ENCODE peak calls at places on chromosomes 6 and 20, in nine cellular contexts. One of them, this sample, is unnamed.

GRCh38 chr6:151254451-151255081 is 14.8 kb downstream of the AKAP12 start:
- DNase-seq in cardiac muscle cell: peak
- DNase-seq in NCI-H1092: no peak
- DNase-seq in stimulated activated CD4-positive, alpha-beta T cell treated with anti-CD3 and anti-CD28 coated beads, Interleukin-1b, Interleukin-23, amount 100 ng/mL, for 24 hours: no peak
- DNase-seq in fibroblast of villous mesenchyme: peak
- DNase-seq in occipital lobe: no peak
- DNase-seq in CD8-positive, alpha-beta memory T cell: no peak
- DNase-seq in stimulated activated CD8-positive, alpha-beta memory T cell treated with anti-CD3 and anti-CD28 coated beads, Interleukin-7, amount 100 ng/mL, for 48 hours: no peak
- DNase-seq in NCI-H748 treated with DMSO at 0.1 percent for 48 hours: no peak
- DNase-seq in this sample: no peak

GRCh38 chr20:37680420-37680819 is 13.4 kb upstream of the CTNNBL1 start:
- DNase-seq in cardiac muscle cell: no peak
- DNase-seq in NCI-H1092: no peak
- DNase-seq in stimulated activated CD4-positive, alpha-beta T cell treated with anti-CD3 and anti-CD28 coated beads, Interleukin-1b, Interleukin-23, amount 100 ng/mL, for 24 hours: no peak
- DNase-seq in fibroblast of villous mesenchyme: peak
- DNase-seq in occipital lobe: no peak
- DNase-seq in CD8-positive, alpha-beta memory T cell: no peak
- DNase-seq in stimulated activated CD8-positive, alpha-beta memory T cell treated with anti-CD3 and anti-CD28 coated beads, Interleukin-7, amount 100 ng/mL, for 48 hours: no peak
- DNase-seq in NCI-H748 treated with DMSO at 0.1 percent for 48 hours: no peak
- DNase-seq in this sample: no peak

GRCh38 chr20:8782804-8783203 is 286.1 kb upstream of the PLCB4 start:
- DNase-seq in cardiac muscle cell: no peak
- DNase-seq in NCI-H1092: no peak
- DNase-seq in stimulated activated CD4-positive, alpha-beta T cell treated with anti-CD3 and anti-CD28 coated beads, Interleukin-1b, Interleukin-23, amount 100 ng/mL, for 24 hours: no peak
- DNase-seq in fibroblast of villous mesenchyme: peak
- DNase-seq in occipital lobe: no peak
- DNase-seq in CD8-positive, alpha-beta memory T cell: no peak
- DNase-seq in stimulated activated CD8-positive, alpha-beta memory T cell treated with anti-CD3 and anti-CD28 coated beads, Interleukin-7, amount 100 ng/mL, for 48 hours: no peak
- DNase-seq in NCI-H748 treated with DMSO at 0.1 percent for 48 hours: no peak
- DNase-seq in this sample: no peak

GRCh38 chr6:36940027-36940426 is 14.5 kb upstream of the PI16 start:
- DNase-seq in cardiac muscle cell: no peak
- DNase-seq in NCI-H1092: no peak
- DNase-seq in stimulated activated CD4-positive, alpha-beta T cell treated with anti-CD3 and anti-CD28 coated beads, Interleukin-1b, Interleukin-23, amount 100 ng/mL, for 24 hours: no peak
- DNase-seq in fibroblast of villous mesenchyme: no peak
- DNase-seq in occipital lobe: no peak
- DNase-seq in CD8-positive, alpha-beta memory T cell: no peak
- DNase-seq in stimulated activated CD8-positive, alpha-beta memory T cell treated with anti-CD3 and anti-CD28 coated beads, Interleukin-7, amount 100 ng/mL, for 48 hours: no peak
- DNase-seq in NCI-H748 treated with DMSO at 0.1 percent for 48 hours: no peak
- DNase-seq in this sample: no peak

GRCh38 chr6:106473807-106474206 is 113.3 kb downstream of the CRYBG1 start:
- DNase-seq in cardiac muscle cell: no peak
- DNase-seq in NCI-H1092: no peak
- DNase-seq in stimulated activated CD4-positive, alpha-beta T cell treated with anti-CD3 and anti-CD28 coated beads, Interleukin-1b, Interleukin-23, amount 100 ng/mL, for 24 hours: no peak
- DNase-seq in fibroblast of villous mesenchyme: peak
- DNase-seq in occipital lobe: no peak
- DNase-seq in CD8-positive, alpha-beta memory T cell: no peak
- DNase-seq in stimulated activated CD8-positive, alpha-beta memory T cell treated with anti-CD3 and anti-CD28 coated beads, Interleukin-7, amount 100 ng/mL, for 48 hours: no peak
- DNase-seq in NCI-H748 treated with DMSO at 0.1 percent for 48 hours: no peak
- DNase-seq in this sample: no peak

GRCh38 chr6:125667326-125667725 is 82.1 kb upstream of the HEY2 start:
- DNase-seq in cardiac muscle cell: no peak
- DNase-seq in NCI-H1092: no peak
- DNase-seq in stimulated activated CD4-positive, alpha-beta T cell treated with anti-CD3 and anti-CD28 coated beads, Interleukin-1b, Interleukin-23, amount 100 ng/mL, for 24 hours: no peak
- DNase-seq in fibroblast of villous mesenchyme: no peak
- DNase-seq in occipital lobe: no peak
- DNase-seq in CD8-positive, alpha-beta memory T cell: no peak
- DNase-seq in stimulated activated CD8-positive, alpha-beta memory T cell treated with anti-CD3 and anti-CD28 coated beads, Interleukin-7, amount 100 ng/mL, for 48 hours: no peak
- DNase-seq in NCI-H748 treated with DMSO at 0.1 percent for 48 hours: no peak
- DNase-seq in this sample: no peak

GRCh38 chr6:24740861-24741260 is 21.9 kb upstream of the C6orf62 start:
- DNase-seq in cardiac muscle cell: no peak
- DNase-seq in NCI-H1092: no peak
- DNase-seq in stimulated activated CD4-positive, alpha-beta T cell treated with anti-CD3 and anti-CD28 coated beads, Interleukin-1b, Interleukin-23, amount 100 ng/mL, for 24 hours: no peak
- DNase-seq in fibroblast of villous mesenchyme: no peak
- DNase-seq in occipital lobe: no peak
- DNase-seq in CD8-positive, alpha-beta memory T cell: no peak
- DNase-seq in stimulated activated CD8-positive, alpha-beta memory T cell treated with anti-CD3 and anti-CD28 coated beads, Interleukin-7, amount 100 ng/mL, for 48 hours: no peak
- DNase-seq in NCI-H748 treated with DMSO at 0.1 percent for 48 hours: no peak
- DNase-seq in this sample: no peak

GRCh38 chr20:1664911-1665310 is 7.3 kb upstream of the SIRPG start:
- DNase-seq in cardiac muscle cell: no peak
- DNase-seq in NCI-H1092: no peak
- DNase-seq in stimulated activated CD4-positive, alpha-beta T cell treated with anti-CD3 and anti-CD28 coated beads, Interleukin-1b, Interleukin-23, amount 100 ng/mL, for 24 hours: no peak
- DNase-seq in fibroblast of villous mesenchyme: no peak
- DNase-seq in occipital lobe: no peak
- DNase-seq in CD8-positive, alpha-beta memory T cell: peak
- DNase-seq in stimulated activated CD8-positive, alpha-beta memory T cell treated with anti-CD3 and anti-CD28 coated beads, Interleukin-7, amount 100 ng/mL, for 48 hours: no peak
- DNase-seq in NCI-H748 treated with DMSO at 0.1 percent for 48 hours: no peak
- DNase-seq in this sample: no peak

GRCh38 chr6:13986700-13987399 is 62.1 kb downstream of the RNF182 start:
- DNase-seq in cardiac muscle cell: no peak
- DNase-seq in NCI-H1092: no peak
- DNase-seq in stimulated activated CD4-positive, alpha-beta T cell treated with anti-CD3 and anti-CD28 coated beads, Interleukin-1b, Interleukin-23, amount 100 ng/mL, for 24 hours: no peak
- DNase-seq in fibroblast of villous mesenchyme: no peak
- DNase-seq in occipital lobe: no peak
- DNase-seq in CD8-positive, alpha-beta memory T cell: no peak
- DNase-seq in stimulated activated CD8-positive, alpha-beta memory T cell treated with anti-CD3 and anti-CD28 coated beads, Interleukin-7, amount 100 ng/mL, for 48 hours: no peak
- DNase-seq in NCI-H748 treated with DMSO at 0.1 percent for 48 hours: no peak
- DNase-seq in this sample: no peak

GRCh38 chr6:137486388-137486787 is 7.8 kb downstream of the OLIG3 start:
- DNase-seq in cardiac muscle cell: no peak
- DNase-seq in NCI-H1092: no peak
- DNase-seq in stimulated activated CD4-positive, alpha-beta T cell treated with anti-CD3 and anti-CD28 coated beads, Interleukin-1b, Interleukin-23, amount 100 ng/mL, for 24 hours: no peak
- DNase-seq in fibroblast of villous mesenchyme: no peak
- DNase-seq in occipital lobe: no peak
- DNase-seq in CD8-positive, alpha-beta memory T cell: no peak
- DNase-seq in stimulated activated CD8-positive, alpha-beta memory T cell treated with anti-CD3 and anti-CD28 coated beads, Interleukin-7, amount 100 ng/mL, for 48 hours: no peak
- DNase-seq in NCI-H748 treated with DMSO at 0.1 percent for 48 hours: peak
- DNase-seq in this sample: no peak

GRCh38 chr6:129946439-129947140 is 71.8 kb upstream of the L3MBTL3 start:
- DNase-seq in cardiac muscle cell: peak
- DNase-seq in NCI-H1092: no peak
- DNase-seq in stimulated activated CD4-positive, alpha-beta T cell treated with anti-CD3 and anti-CD28 coated beads, Interleukin-1b, Interleukin-23, amount 100 ng/mL, for 24 hours: no peak
- DNase-seq in fibroblast of villous mesenchyme: no peak
- DNase-seq in occipital lobe: no peak
- DNase-seq in CD8-positive, alpha-beta memory T cell: no peak
- DNase-seq in stimulated activated CD8-positive, alpha-beta memory T cell treated with anti-CD3 and anti-CD28 coated beads, Interleukin-7, amount 100 ng/mL, for 48 hours: no peak
- DNase-seq in NCI-H748 treated with DMSO at 0.1 percent for 48 hours: no peak
- DNase-seq in this sample: no peak

GRCh38 chr6:3902786-3903648 is 53.8 kb downstream of the FAM50B start:
- DNase-seq in cardiac muscle cell: no peak
- DNase-seq in NCI-H1092: no peak
- DNase-seq in stimulated activated CD4-positive, alpha-beta T cell treated with anti-CD3 and anti-CD28 coated beads, Interleukin-1b, Interleukin-23, amount 100 ng/mL, for 24 hours: no peak
- DNase-seq in fibroblast of villous mesenchyme: no peak
- DNase-seq in occipital lobe: no peak
- DNase-seq in CD8-positive, alpha-beta memory T cell: no peak
- DNase-seq in stimulated activated CD8-positive, alpha-beta memory T cell treated with anti-CD3 and anti-CD28 coated beads, Interleukin-7, amount 100 ng/mL, for 48 hours: no peak
- DNase-seq in NCI-H748 treated with DMSO at 0.1 percent for 48 hours: no peak
- DNase-seq in this sample: no peak

GRCh38 chr20:45965169-45966002 is 6.6 kb downstream of the ZNF335 start:
- DNase-seq in cardiac muscle cell: no peak
- DNase-seq in NCI-H1092: no peak
- DNase-seq in stimulated activated CD4-positive, alpha-beta T cell treated with anti-CD3 and anti-CD28 coated beads, Interleukin-1b, Interleukin-23, amount 100 ng/mL, for 24 hours: no peak
- DNase-seq in fibroblast of villous mesenchyme: no peak
- DNase-seq in occipital lobe: no peak
- DNase-seq in CD8-positive, alpha-beta memory T cell: no peak
- DNase-seq in stimulated activated CD8-positive, alpha-beta memory T cell treated with anti-CD3 and anti-CD28 coated beads, Interleukin-7, amount 100 ng/mL, for 48 hours: no peak
- DNase-seq in NCI-H748 treated with DMSO at 0.1 percent for 48 hours: no peak
- DNase-seq in this sample: no peak

GRCh38 chr6:2938004-2938631 is 33.2 kb downstream of the SERPINB6 start:
- DNase-seq in cardiac muscle cell: no peak
- DNase-seq in NCI-H1092: no peak
- DNase-seq in stimulated activated CD4-positive, alpha-beta T cell treated with anti-CD3 and anti-CD28 coated beads, Interleukin-1b, Interleukin-23, amount 100 ng/mL, for 24 hours: no peak
- DNase-seq in fibroblast of villous mesenchyme: no peak
- DNase-seq in occipital lobe: no peak
- DNase-seq in CD8-positive, alpha-beta memory T cell: no peak
- DNase-seq in stimulated activated CD8-positive, alpha-beta memory T cell treated with anti-CD3 and anti-CD28 coated beads, Interleukin-7, amount 100 ng/mL, for 48 hours: no peak
- DNase-seq in NCI-H748 treated with DMSO at 0.1 percent for 48 hours: no peak
- DNase-seq in this sample: no peak

GRCh38 chr6:47174502-47175023 is 132.4 kb upstream of the ADGRF1 start:
- DNase-seq in cardiac muscle cell: no peak
- DNase-seq in NCI-H1092: no peak
- DNase-seq in stimulated activated CD4-positive, alpha-beta T cell treated with anti-CD3 and anti-CD28 coated beads, Interleukin-1b, Interleukin-23, amount 100 ng/mL, for 24 hours: no peak
- DNase-seq in fibroblast of villous mesenchyme: no peak
- DNase-seq in occipital lobe: no peak
- DNase-seq in CD8-positive, alpha-beta memory T cell: no peak
- DNase-seq in stimulated activated CD8-positive, alpha-beta memory T cell treated with anti-CD3 and anti-CD28 coated beads, Interleukin-7, amount 100 ng/mL, for 48 hours: no peak
- DNase-seq in NCI-H748 treated with DMSO at 0.1 percent for 48 hours: no peak
- DNase-seq in this sample: no peak

GRCh38 chr6:137494281-137494966 is at the start of gene OLIG3:
- DNase-seq in cardiac muscle cell: no peak
- DNase-seq in NCI-H1092: no peak
- DNase-seq in stimulated activated CD4-positive, alpha-beta T cell treated with anti-CD3 and anti-CD28 coated beads, Interleukin-1b, Interleukin-23, amount 100 ng/mL, for 24 hours: no peak
- DNase-seq in fibroblast of villous mesenchyme: no peak
- DNase-seq in occipital lobe: no peak
- DNase-seq in CD8-positive, alpha-beta memory T cell: no peak
- DNase-seq in stimulated activated CD8-positive, alpha-beta memory T cell treated with anti-CD3 and anti-CD28 coated beads, Interleukin-7, amount 100 ng/mL, for 48 hours: no peak
- DNase-seq in NCI-H748 treated with DMSO at 0.1 percent for 48 hours: no peak
- DNase-seq in this sample: no peak

GRCh38 chr20:227439-228105 is 514 bp downstream of the DEFB129 start:
- DNase-seq in cardiac muscle cell: no peak
- DNase-seq in NCI-H1092: no peak
- DNase-seq in stimulated activated CD4-positive, alpha-beta T cell treated with anti-CD3 and anti-CD28 coated beads, Interleukin-1b, Interleukin-23, amount 100 ng/mL, for 24 hours: no peak
- DNase-seq in fibroblast of villous mesenchyme: no peak
- DNase-seq in occipital lobe: no peak
- DNase-seq in CD8-positive, alpha-beta memory T cell: no peak
- DNase-seq in stimulated activated CD8-positive, alpha-beta memory T cell treated with anti-CD3 and anti-CD28 coated beads, Interleukin-7, amount 100 ng/mL, for 48 hours: no peak
- DNase-seq in NCI-H748 treated with DMSO at 0.1 percent for 48 hours: no peak
- DNase-seq in this sample: no peak

GRCh38 chr6:157188213-157188612 is 135.1 kb downstream of the TMEM242 start:
- DNase-seq in cardiac muscle cell: no peak
- DNase-seq in NCI-H1092: no peak
- DNase-seq in stimulated activated CD4-positive, alpha-beta T cell treated with anti-CD3 and anti-CD28 coated beads, Interleukin-1b, Interleukin-23, amount 100 ng/mL, for 24 hours: no peak
- DNase-seq in fibroblast of villous mesenchyme: no peak
- DNase-seq in occipital lobe: no peak
- DNase-seq in CD8-positive, alpha-beta memory T cell: no peak
- DNase-seq in stimulated activated CD8-positive, alpha-beta memory T cell treated with anti-CD3 and anti-CD28 coated beads, Interleukin-7, amount 100 ng/mL, for 48 hours: no peak
- DNase-seq in NCI-H748 treated with DMSO at 0.1 percent for 48 hours: no peak
- DNase-seq in this sample: no peak

GRCh38 chr20:23050847-23051627 is 1.6 kb upstream of the THBD start:
- DNase-seq in cardiac muscle cell: peak
- DNase-seq in NCI-H1092: no peak
- DNase-seq in stimulated activated CD4-positive, alpha-beta T cell treated with anti-CD3 and anti-CD28 coated beads, Interleukin-1b, Interleukin-23, amount 100 ng/mL, for 24 hours: no peak
- DNase-seq in fibroblast of villous mesenchyme: peak
- DNase-seq in occipital lobe: no peak
- DNase-seq in CD8-positive, alpha-beta memory T cell: no peak
- DNase-seq in stimulated activated CD8-positive, alpha-beta memory T cell treated with anti-CD3 and anti-CD28 coated beads, Interleukin-7, amount 100 ng/mL, for 48 hours: no peak
- DNase-seq in NCI-H748 treated with DMSO at 0.1 percent for 48 hours: peak
- DNase-seq in this sample: no peak

GRCh38 chr20:52179331-52180166 is 12.0 kb downstream of the ZFP64 start:
- DNase-seq in cardiac muscle cell: no peak
- DNase-seq in NCI-H1092: no peak
- DNase-seq in stimulated activated CD4-positive, alpha-beta T cell treated with anti-CD3 and anti-CD28 coated beads, Interleukin-1b, Interleukin-23, amount 100 ng/mL, for 24 hours: no peak
- DNase-seq in fibroblast of villous mesenchyme: peak
- DNase-seq in occipital lobe: no peak
- DNase-seq in CD8-positive, alpha-beta memory T cell: no peak
- DNase-seq in stimulated activated CD8-positive, alpha-beta memory T cell treated with anti-CD3 and anti-CD28 coated beads, Interleukin-7, amount 100 ng/mL, for 48 hours: no peak
- DNase-seq in NCI-H748 treated with DMSO at 0.1 percent for 48 hours: no peak
- DNase-seq in this sample: no peak

GRCh38 chr20:5843054-5843731 is 93.0 kb downstream of the SHLD1 start:
- DNase-seq in cardiac muscle cell: no peak
- DNase-seq in NCI-H1092: no peak
- DNase-seq in stimulated activated CD4-positive, alpha-beta T cell treated with anti-CD3 and anti-CD28 coated beads, Interleukin-1b, Interleukin-23, amount 100 ng/mL, for 24 hours: no peak
- DNase-seq in fibroblast of villous mesenchyme: peak
- DNase-seq in occipital lobe: no peak
- DNase-seq in CD8-positive, alpha-beta memory T cell: no peak
- DNase-seq in stimulated activated CD8-positive, alpha-beta memory T cell treated with anti-CD3 and anti-CD28 coated beads, Interleukin-7, amount 100 ng/mL, for 48 hours: no peak
- DNase-seq in NCI-H748 treated with DMSO at 0.1 percent for 48 hours: no peak
- DNase-seq in this sample: no peak

GRCh38 chr6:71481801-71482200 is 193.2 kb downstream of the OGFRL1 start:
- DNase-seq in cardiac muscle cell: no peak
- DNase-seq in NCI-H1092: no peak
- DNase-seq in stimulated activated CD4-positive, alpha-beta T cell treated with anti-CD3 and anti-CD28 coated beads, Interleukin-1b, Interleukin-23, amount 100 ng/mL, for 24 hours: no peak
- DNase-seq in fibroblast of villous mesenchyme: no peak
- DNase-seq in occipital lobe: no peak
- DNase-seq in CD8-positive, alpha-beta memory T cell: no peak
- DNase-seq in stimulated activated CD8-positive, alpha-beta memory T cell treated with anti-CD3 and anti-CD28 coated beads, Interleukin-7, amount 100 ng/mL, for 48 hours: no peak
- DNase-seq in NCI-H748 treated with DMSO at 0.1 percent for 48 hours: no peak
- DNase-seq in this sample: no peak

GRCh38 chr6:167134448-167135328 is 11.8 kb downstream of the CCR6 start:
- DNase-seq in cardiac muscle cell: no peak
- DNase-seq in NCI-H1092: no peak
- DNase-seq in stimulated activated CD4-positive, alpha-beta T cell treated with anti-CD3 and anti-CD28 coated beads, Interleukin-1b, Interleukin-23, amount 100 ng/mL, for 24 hours: no peak
- DNase-seq in fibroblast of villous mesenchyme: no peak
- DNase-seq in occipital lobe: no peak
- DNase-seq in CD8-positive, alpha-beta memory T cell: no peak
- DNase-seq in stimulated activated CD8-positive, alpha-beta memory T cell treated with anti-CD3 and anti-CD28 coated beads, Interleukin-7, amount 100 ng/mL, for 48 hours: no peak
- DNase-seq in NCI-H748 treated with DMSO at 0.1 percent for 48 hours: no peak
- DNase-seq in this sample: no peak

GRCh38 chr20:62953167-62953838 is 794 bp downstream of the SLC17A9 start:
- DNase-seq in cardiac muscle cell: no peak
- DNase-seq in NCI-H1092: no peak
- DNase-seq in stimulated activated CD4-positive, alpha-beta T cell treated with anti-CD3 and anti-CD28 coated beads, Interleukin-1b, Interleukin-23, amount 100 ng/mL, for 24 hours: no peak
- DNase-seq in fibroblast of villous mesenchyme: no peak
- DNase-seq in occipital lobe: no peak
- DNase-seq in CD8-positive, alpha-beta memory T cell: peak
- DNase-seq in stimulated activated CD8-positive, alpha-beta memory T cell treated with anti-CD3 and anti-CD28 coated beads, Interleukin-7, amount 100 ng/mL, for 48 hours: no peak
- DNase-seq in NCI-H748 treated with DMSO at 0.1 percent for 48 hours: no peak
- DNase-seq in this sample: no peak

This sample was measured in BE2C.